ENCODE peak calls at places on chromosomes 7 and 10, in seven cellular contexts. R is HT1080, W is mesothelial cell of epicardium, E is omental fat pad, K is fibroblast of the conjunctiva, J is NCI-H1092, C is HS-27A. Q is an unnamed sample.

GRCh38 chr7:12638851-12639467 is 48.5 kb upstream of the ARL4A start:
- DNase-seq in E (no peak), C (no peak), J (no peak), R (peak; percentile 45), W (no peak), K (no peak), Q (no peak)

GRCh38 chr7:70736715-70737460 is 395.1 kb upstream of the GALNT17 start:
- DNase-seq in J (no peak), E (no peak), C (no peak), R (peak; percentile 77), W (no peak), K (no peak), Q (no peak)

GRCh38 chr10:44724415-44725174 is 186.5 kb upstream of the TMEM72 start:
- DNase-seq in W (no peak), K (no peak), J (no peak), E (no peak), R (peak; percentile 32), C (no peak), Q (no peak)

GRCh38 chr7:16811555-16811954 is 6.8 kb upstream of the AGR2 start:
- DNase-seq in K (no peak), E (no peak), C (peak; percentile 31), W (no peak), R (peak; percentile 52), J (no peak), Q (no peak)

GRCh38 chr10:106173838-106174237 is 990.7 kb downstream of the SORCS1 start:
- DNase-seq in J (no peak), R (no peak), K (no peak), C (no peak), E (no peak), W (no peak), Q (no peak)

GRCh38 chr10:69631566-69631965 is 1.5 kb downstream of the FAM241B start:
- DNase-seq in J (no peak), E (no peak), C (no peak), W (peak; percentile 10), R (no peak), K (no peak), Q (peak; percentile 38)

GRCh38 chr7:29622335-29623265 is 59.0 kb downstream of the PRR15 start:
- DNase-seq in K (peak; percentile 97), J (no peak), W (no peak), E (no peak), R (peak; percentile 96), C (peak; percentile 68), Q (no peak)

GRCh38 chr10:19683965-19684364 is 132.3 kb upstream of the PLXDC2 start:
- DNase-seq in R (no peak), E (no peak), K (no peak), C (no peak), J (no peak), W (no peak), Q (no peak)

GRCh38 chr10:63415635-63416244 is 50.0 kb downstream of the JMJD1C start:
- DNase-seq in E (no peak), J (no peak), K (no peak), W (no peak), R (no peak), C (no peak), Q (no peak)

GRCh38 chr10:118277871-118278270 is 64.3 kb downstream of the FAM204A start:
- DNase-seq in W (no peak), C (no peak), R (no peak), J (no peak), K (no peak), E (no peak), Q (no peak)

GRCh38 chr7:153529100-153529499 is 523.1 kb upstream of the DPP6 start:
- DNase-seq in K (no peak), R (no peak), J (no peak), C (no peak), W (no peak), E (no peak), Q (no peak)

GRCh38 chr10:2037966-2038493 is 300.7 kb upstream of the ADARB2 start:
- DNase-seq in E (no peak), K (no peak), R (peak; percentile 70), W (no peak), J (no peak), C (no peak), Q (no peak)

GRCh38 chr10:12346707-12347106 is 2.6 kb upstream of the CAMK1D start:
- DNase-seq in W (no peak), R (no peak), C (no peak), E (no peak), K (no peak), J (no peak), Q (no peak)

GRCh38 chr7:91407942-91408341 is 143.7 kb downstream of the FZD1 start:
- DNase-seq in J (no peak), R (no peak), K (no peak), W (no peak), C (no peak), E (no peak), Q (no peak)

GRCh38 chr7:137694405-137694804 is 152.4 kb downstream of the DGKI start:
- DNase-seq in E (no peak), W (no peak), R (peak; percentile 33), C (no peak), J (no peak), K (no peak), Q (no peak)

GRCh38 chr7:30453859-30454258 is 24.7 kb downstream of the NOD1 start:
- DNase-seq in E (no peak), C (no peak), W (no peak), K (no peak), J (no peak), R (no peak), Q (peak; percentile 53)

GRCh38 chr10:73076361-73077183 is 20.1 kb downstream of the P4HA1 start:
- DNase-seq in W (no peak), J (no peak), E (no peak), R (peak; percentile 47), K (peak; percentile 70), C (no peak), Q (no peak)

GRCh38 chr7:42460948-42461347 is 223.9 kb upstream of the GLI3 start:
- DNase-seq in R (no peak), C (no peak), E (no peak), J (no peak), W (no peak), K (no peak), Q (no peak)

GRCh38 chr10:13930123-13930522 is 343.4 kb downstream of the PRPF18 start:
- DNase-seq in J (no peak), R (no peak), E (no peak), K (no peak), W (no peak), C (no peak), Q (no peak)

GRCh38 chr7:131234719-131235488 is 92.8 kb upstream of the MKLN1 start:
- DNase-seq in C (no peak), K (no peak), R (no peak), E (no peak), W (no peak), J (no peak), Q (no peak)